ENCODE peak calls at places on chromosome 9, in six cellular contexts. M is thyroid gland; J is CD4-positive, alpha-beta T cell; L is stimulated activated CD4-positive, alpha-beta T cell treated with anti-CD3 and anti-CD28 coated beads, Interleukin-4, amount 100 ng/mL, for 1 hour; P is AG10803; V is activated T-helper 1 cell treated with anti-CD3 and anti-CD28 coated beads, Interleukin-2, amount 50 U/mL, for 16 hours. N is an unnamed sample.

GRCh38 chr9:128107971-128108783 is 19.4 kb downstream of the PTGES2 start:
- DNase-seq in M (no peak), J (no peak), L (no peak), P (no peak), V (no peak), N (no peak)

GRCh38 chr9:113978954-113979712 is 99.0 kb downstream of the AMBP start:
- DNase-seq in M (no peak), J (no peak), L (no peak), P (peak; percentile 46), V (no peak), N (no peak)

GRCh38 chr9:94852373-94852772 is 125.9 kb downstream of the AOPEP start:
- DNase-seq in M (no peak), J (no peak), L (no peak), P (no peak), V (no peak), N (no peak)

GRCh38 chr9:7549261-7549660 is 250.3 kb downstream of the DMAC1 start:
- DNase-seq in M (peak; percentile 92), J (no peak), L (no peak), P (no peak), V (no peak), N (no peak)

GRCh38 chr9:69955536-69956355 is 87.9 kb upstream of the MAMDC2 start:
- DNase-seq in M (peak; percentile 67), J (no peak), L (no peak), P (no peak), V (no peak), N (no peak)

GRCh38 chr9:128098936-128099931 is 28.3 kb downstream of the PTGES2 start:
- DNase-seq in M (peak; percentile 48), J (no peak), L (no peak), P (peak; percentile 65), V (no peak), N (no peak)

GRCh38 chr9:21710792-21711191 is 91.6 kb upstream of the MTAP start:
- DNase-seq in M (no peak), J (peak; percentile 23), L (no peak), P (peak; percentile 35), V (no peak), N (no peak)

GRCh38 chr9:105842023-105842644 is 147.8 kb downstream of the TMEM38B start:
- DNase-seq in M (no peak), J (no peak), L (no peak), P (peak; percentile 22), V (no peak), N (peak; percentile 62)

GRCh38 chr9:114591206-114591853 is 3.8 kb downstream of the ATP6V1G1 start:
- DNase-seq in M (no peak), J (no peak), L (no peak), P (peak; percentile 28), V (no peak), N (no peak)

GRCh38 chr9:32825203-32825602 is 41.9 kb downstream of the TMEM215 start:
- DNase-seq in M (no peak), J (no peak), L (no peak), P (no peak), V (no peak), N (no peak)

GRCh38 chr9:89564257-89564878 is 40.4 kb upstream of the GADD45G start:
- DNase-seq in M (no peak), J (no peak), L (no peak), P (no peak), V (no peak), N (no peak)

GRCh38 chr9:107269681-107270080 is 13.4 kb upstream of the RAD23B start:
- DNase-seq in M (no peak), J (no peak), L (no peak), P (peak; percentile 86), V (no peak), N (no peak)

GRCh38 chr9:131724678-131725077 is 15.2 kb downstream of the RAPGEF1 start:
- DNase-seq in M (no peak), J (no peak), L (no peak), P (no peak), V (no peak), N (no peak)

GRCh38 chr9:137314561-137315560 is 12.8 kb upstream of the NRARP start:
- DNase-seq in M (no peak), J (no peak), L (no peak), P (no peak), V (no peak), N (no peak)

GRCh38 chr9:124214116-124214515 is 43.6 kb upstream of the NEK6 start:
- DNase-seq in M (no peak), J (no peak), L (no peak), P (no peak), V (no peak), N (no peak)

GRCh38 chr9:117278020-117278419 is 136.8 kb downstream of the ASTN2 start:
- DNase-seq in M (no peak), J (no peak), L (no peak), P (no peak), V (no peak), N (no peak)

GRCh38 chr9:114774504-114774903 is 31.3 kb downstream of the TNFSF15 start:
- DNase-seq in M (no peak), J (no peak), L (no peak), P (no peak), V (no peak), N (no peak)

GRCh38 chr9:99003308-99003707 is 59.6 kb downstream of the COL15A1 start:
- DNase-seq in M (no peak), J (no peak), L (no peak), P (no peak), V (no peak), N (peak; percentile 5)

GRCh38 chr9:123614503-123615258 is 258.7 kb downstream of the CRB2 start:
- DNase-seq in M (no peak), J (no peak), L (no peak), P (no peak), V (no peak), N (no peak)

GRCh38 chr9:120402741-120403542 is 177.0 kb downstream of the CDK5RAP2 start:
- DNase-seq in M (no peak), J (no peak), L (no peak), P (peak; percentile 90), V (no peak), N (no peak)

GRCh38 chr9:97934321-97935115 is 3.5 kb downstream of the HEMGN start:
- DNase-seq in M (no peak), J (no peak), L (no peak), P (no peak), V (no peak), N (no peak)